ENCODE peak calls at places on chromosomes 4 and X, in six cellular contexts. One of them, this sample, is unnamed.
A peak's percentile ranks its signal among the peaks of the same experiment; 100 is the strongest.

GRCh38 chrX:153374426-153374825 is 26.7 kb downstream of the PNMA6E start:
- DNase-seq in endothelial cell: no peak
- DNase-seq in stimulated activated naive CD8-positive, alpha-beta T cell treated with anti-CD3 and anti-CD28 coated beads, Interleukin-15, Interleukin-2, amounts not matched to agents 100 U/mL and 50 U/mL, for 24 hours: no peak
- DNase-seq in LoVo: no peak
- DNase-seq in PC-3: no peak
- DNase-seq in AML-193: no peak
- DNase-seq in this sample: no peak

GRCh38 chr4:31518796-31519250 is 798.7 kb downstream of the PCDH7 start:
- DNase-seq in endothelial cell: no peak
- DNase-seq in stimulated activated naive CD8-positive, alpha-beta T cell treated with anti-CD3 and anti-CD28 coated beads, Interleukin-15, Interleukin-2, amounts not matched to agents 100 U/mL and 50 U/mL, for 24 hours: no peak
- DNase-seq in LoVo: peak; percentile 7
- DNase-seq in PC-3: peak; percentile 80
- DNase-seq in AML-193: no peak
- DNase-seq in this sample: peak; percentile 21

GRCh38 chr4:40305329-40306193 is 29.6 kb upstream of the CHRNA9 start:
- DNase-seq in endothelial cell: no peak
- DNase-seq in stimulated activated naive CD8-positive, alpha-beta T cell treated with anti-CD3 and anti-CD28 coated beads, Interleukin-15, Interleukin-2, amounts not matched to agents 100 U/mL and 50 U/mL, for 24 hours: peak; percentile 74
- DNase-seq in LoVo: no peak
- DNase-seq in PC-3: no peak
- DNase-seq in AML-193: no peak
- DNase-seq in this sample: no peak

GRCh38 chr4:187209921-187210613 is 486.4 kb upstream of the FAT1 start:
- DNase-seq in endothelial cell: no peak
- DNase-seq in stimulated activated naive CD8-positive, alpha-beta T cell treated with anti-CD3 and anti-CD28 coated beads, Interleukin-15, Interleukin-2, amounts not matched to agents 100 U/mL and 50 U/mL, for 24 hours: no peak
- DNase-seq in LoVo: peak; percentile 50
- DNase-seq in PC-3: peak; percentile 83
- DNase-seq in AML-193: no peak
- DNase-seq in this sample: peak; percentile 51

GRCh38 chr4:65825121-65825520 is 154.8 kb upstream of the EPHA5 start:
- DNase-seq in endothelial cell: no peak
- DNase-seq in stimulated activated naive CD8-positive, alpha-beta T cell treated with anti-CD3 and anti-CD28 coated beads, Interleukin-15, Interleukin-2, amounts not matched to agents 100 U/mL and 50 U/mL, for 24 hours: no peak
- DNase-seq in LoVo: peak; percentile 14
- DNase-seq in PC-3: peak; percentile 91
- DNase-seq in AML-193: no peak
- DNase-seq in this sample: peak; percentile 34

GRCh38 chr4:107210450-107211239 is 174.5 kb upstream of the DKK2 start:
- DNase-seq in endothelial cell: no peak
- DNase-seq in stimulated activated naive CD8-positive, alpha-beta T cell treated with anti-CD3 and anti-CD28 coated beads, Interleukin-15, Interleukin-2, amounts not matched to agents 100 U/mL and 50 U/mL, for 24 hours: no peak
- DNase-seq in LoVo: peak; percentile 3
- DNase-seq in PC-3: no peak
- DNase-seq in AML-193: no peak
- DNase-seq in this sample: peak; percentile 41

GRCh38 chr4:140098481-140099132 is 55.4 kb downstream of the MAML3 start:
- DNase-seq in endothelial cell: no peak
- DNase-seq in stimulated activated naive CD8-positive, alpha-beta T cell treated with anti-CD3 and anti-CD28 coated beads, Interleukin-15, Interleukin-2, amounts not matched to agents 100 U/mL and 50 U/mL, for 24 hours: no peak
- DNase-seq in LoVo: peak; percentile 56
- DNase-seq in PC-3: peak; percentile 79
- DNase-seq in AML-193: no peak
- DNase-seq in this sample: peak; percentile 90

GRCh38 chrX:115912372-115912897 is 258.1 kb upstream of the AGTR2 start:
- DNase-seq in endothelial cell: no peak
- DNase-seq in stimulated activated naive CD8-positive, alpha-beta T cell treated with anti-CD3 and anti-CD28 coated beads, Interleukin-15, Interleukin-2, amounts not matched to agents 100 U/mL and 50 U/mL, for 24 hours: no peak
- DNase-seq in LoVo: no peak
- DNase-seq in PC-3: peak; percentile 5
- DNase-seq in AML-193: no peak
- DNase-seq in this sample: no peak

GRCh38 chrX:140817943-140818342 is 108.4 kb downstream of the LINC00632 start:
- DNase-seq in endothelial cell: peak; percentile 9
- DNase-seq in stimulated activated naive CD8-positive, alpha-beta T cell treated with anti-CD3 and anti-CD28 coated beads, Interleukin-15, Interleukin-2, amounts not matched to agents 100 U/mL and 50 U/mL, for 24 hours: no peak
- DNase-seq in LoVo: peak; percentile 11
- DNase-seq in PC-3: peak; percentile 70
- DNase-seq in AML-193: no peak
- DNase-seq in this sample: peak; percentile 47

GRCh38 chrX:16138108-16138427 is 14.7 kb downstream of the GRPR start:
- DNase-seq in endothelial cell: no peak
- DNase-seq in stimulated activated naive CD8-positive, alpha-beta T cell treated with anti-CD3 and anti-CD28 coated beads, Interleukin-15, Interleukin-2, amounts not matched to agents 100 U/mL and 50 U/mL, for 24 hours: no peak
- DNase-seq in LoVo: no peak
- DNase-seq in PC-3: no peak
- DNase-seq in AML-193: peak; percentile 2
- DNase-seq in this sample: peak; percentile 8

GRCh38 chr4:173415092-173415491 is 16.2 kb upstream of the SCRG1 start:
- DNase-seq in endothelial cell: no peak
- DNase-seq in stimulated activated naive CD8-positive, alpha-beta T cell treated with anti-CD3 and anti-CD28 coated beads, Interleukin-15, Interleukin-2, amounts not matched to agents 100 U/mL and 50 U/mL, for 24 hours: no peak
- DNase-seq in LoVo: no peak
- DNase-seq in PC-3: peak; percentile 74
- DNase-seq in AML-193: peak; percentile 94
- DNase-seq in this sample: peak; percentile 72

GRCh38 chr4:111492501-111492900 is 652.8 kb upstream of the FAM241A start:
- DNase-seq in endothelial cell: no peak
- DNase-seq in stimulated activated naive CD8-positive, alpha-beta T cell treated with anti-CD3 and anti-CD28 coated beads, Interleukin-15, Interleukin-2, amounts not matched to agents 100 U/mL and 50 U/mL, for 24 hours: no peak
- DNase-seq in LoVo: no peak
- DNase-seq in PC-3: no peak
- DNase-seq in AML-193: no peak
- DNase-seq in this sample: no peak

GRCh38 chr4:174873931-174874330 is 44.2 kb upstream of the ADAM29 start:
- DNase-seq in endothelial cell: no peak
- DNase-seq in stimulated activated naive CD8-positive, alpha-beta T cell treated with anti-CD3 and anti-CD28 coated beads, Interleukin-15, Interleukin-2, amounts not matched to agents 100 U/mL and 50 U/mL, for 24 hours: no peak
- DNase-seq in LoVo: no peak
- DNase-seq in PC-3: peak; percentile 63
- DNase-seq in AML-193: peak; percentile 14
- DNase-seq in this sample: no peak

GRCh38 chr4:55176497-55176896 is 51.1 kb upstream of the KDR start:
- DNase-seq in endothelial cell: no peak
- DNase-seq in stimulated activated naive CD8-positive, alpha-beta T cell treated with anti-CD3 and anti-CD28 coated beads, Interleukin-15, Interleukin-2, amounts not matched to agents 100 U/mL and 50 U/mL, for 24 hours: no peak
- DNase-seq in LoVo: no peak
- DNase-seq in PC-3: no peak
- DNase-seq in AML-193: no peak
- DNase-seq in this sample: no peak

GRCh38 chr4:184361443-184361842 is 112.9 kb downstream of the IRF2 start:
- DNase-seq in endothelial cell: no peak
- DNase-seq in stimulated activated naive CD8-positive, alpha-beta T cell treated with anti-CD3 and anti-CD28 coated beads, Interleukin-15, Interleukin-2, amounts not matched to agents 100 U/mL and 50 U/mL, for 24 hours: no peak
- DNase-seq in LoVo: no peak
- DNase-seq in PC-3: no peak
- DNase-seq in AML-193: no peak
- DNase-seq in this sample: peak; percentile 80

GRCh38 chr4:66688674-66689073 is 856.6 kb downstream of the CENPC start:
- DNase-seq in endothelial cell: no peak
- DNase-seq in stimulated activated naive CD8-positive, alpha-beta T cell treated with anti-CD3 and anti-CD28 coated beads, Interleukin-15, Interleukin-2, amounts not matched to agents 100 U/mL and 50 U/mL, for 24 hours: no peak
- DNase-seq in LoVo: peak; percentile 36
- DNase-seq in PC-3: peak; percentile 67
- DNase-seq in AML-193: peak; percentile 4
- DNase-seq in this sample: peak; percentile 71

GRCh38 chr4:53012738-53013137 is 150.6 kb downstream of the RASL11B start:
- DNase-seq in endothelial cell: no peak
- DNase-seq in stimulated activated naive CD8-positive, alpha-beta T cell treated with anti-CD3 and anti-CD28 coated beads, Interleukin-15, Interleukin-2, amounts not matched to agents 100 U/mL and 50 U/mL, for 24 hours: no peak
- DNase-seq in LoVo: no peak
- DNase-seq in PC-3: no peak
- DNase-seq in AML-193: no peak
- DNase-seq in this sample: peak; percentile 40

GRCh38 chrX:15216280-15216679 is 53.6 kb downstream of the ASB9 start:
- DNase-seq in endothelial cell: no peak
- DNase-seq in stimulated activated naive CD8-positive, alpha-beta T cell treated with anti-CD3 and anti-CD28 coated beads, Interleukin-15, Interleukin-2, amounts not matched to agents 100 U/mL and 50 U/mL, for 24 hours: no peak
- DNase-seq in LoVo: no peak
- DNase-seq in PC-3: no peak
- DNase-seq in AML-193: no peak
- DNase-seq in this sample: no peak

GRCh38 chr4:85565761-85566480 is 91.0 kb downstream of the ARHGAP24 start:
- DNase-seq in endothelial cell: no peak
- DNase-seq in stimulated activated naive CD8-positive, alpha-beta T cell treated with anti-CD3 and anti-CD28 coated beads, Interleukin-15, Interleukin-2, amounts not matched to agents 100 U/mL and 50 U/mL, for 24 hours: no peak
- DNase-seq in LoVo: no peak
- DNase-seq in PC-3: no peak
- DNase-seq in AML-193: no peak
- DNase-seq in this sample: peak; percentile 54

GRCh38 chr4:56330691-56331090 is 56.6 kb downstream of the AASDH start:
- DNase-seq in endothelial cell: no peak
- DNase-seq in stimulated activated naive CD8-positive, alpha-beta T cell treated with anti-CD3 and anti-CD28 coated beads, Interleukin-15, Interleukin-2, amounts not matched to agents 100 U/mL and 50 U/mL, for 24 hours: no peak
- DNase-seq in LoVo: no peak
- DNase-seq in PC-3: no peak
- DNase-seq in AML-193: no peak
- DNase-seq in this sample: no peak

GRCh38 chrX:23493941-23494374 is 159.3 kb downstream of the PTCHD1 start:
- DNase-seq in endothelial cell: no peak
- DNase-seq in stimulated activated naive CD8-positive, alpha-beta T cell treated with anti-CD3 and anti-CD28 coated beads, Interleukin-15, Interleukin-2, amounts not matched to agents 100 U/mL and 50 U/mL, for 24 hours: no peak
- DNase-seq in LoVo: peak; percentile 7
- DNase-seq in PC-3: peak; percentile 68
- DNase-seq in AML-193: no peak
- DNase-seq in this sample: peak; percentile 11

GRCh38 chr4:131085009-131085408 is 1989.1 kb downstream of the C4orf33 start:
- DNase-seq in endothelial cell: no peak
- DNase-seq in stimulated activated naive CD8-positive, alpha-beta T cell treated with anti-CD3 and anti-CD28 coated beads, Interleukin-15, Interleukin-2, amounts not matched to agents 100 U/mL and 50 U/mL, for 24 hours: no peak
- DNase-seq in LoVo: no peak
- DNase-seq in PC-3: no peak
- DNase-seq in AML-193: no peak
- DNase-seq in this sample: no peak

GRCh38 chrX:41333744-41333993 is 293 bp upstream of the DDX3X start:
- DNase-seq in endothelial cell: no peak
- DNase-seq in stimulated activated naive CD8-positive, alpha-beta T cell treated with anti-CD3 and anti-CD28 coated beads, Interleukin-15, Interleukin-2, amounts not matched to agents 100 U/mL and 50 U/mL, for 24 hours: no peak
- DNase-seq in LoVo: peak; percentile 71
- DNase-seq in PC-3: peak; percentile 78
- DNase-seq in AML-193: no peak
- DNase-seq in this sample: peak; percentile 91

GRCh38 chr4:73662709-73663546 is 42.7 kb upstream of the RASSF6 start:
- DNase-seq in endothelial cell: no peak
- DNase-seq in stimulated activated naive CD8-positive, alpha-beta T cell treated with anti-CD3 and anti-CD28 coated beads, Interleukin-15, Interleukin-2, amounts not matched to agents 100 U/mL and 50 U/mL, for 24 hours: no peak
- DNase-seq in LoVo: peak; percentile 72
- DNase-seq in PC-3: peak; percentile 91
- DNase-seq in AML-193: peak; percentile 84
- DNase-seq in this sample: peak; percentile 89

This sample was measured in fibroblast of pulmonary artery.